ENCODE peak calls at places on chromosomes 13 and 19, in seven cellular contexts. O is body of pancreas, Q is AG04450, E is BE2C, H is GM12865, G is left ventricle myocardium inferior, J is upper lobe of right lung. U is an unnamed sample.

GRCh38 chr13:21965095-21965494 is 294.2 kb downstream of the FGF9 start:
- DNase-seq in O (no peak), Q (no peak), E (no peak), H (no peak), G (no peak), J (no peak), U (no peak)

GRCh38 chr19:49224856-49225255 is 67.3 kb downstream of the TRPM4 start:
- DNase-seq in O (peak; percentile 71), Q (no peak), E (peak; percentile 83), H (peak; percentile 71), G (peak; percentile 32), J (no peak), U (peak; percentile 38)

GRCh38 chr19:3029070-3029923 is at the start of gene TLE2:
- DNase-seq in O (peak; percentile 20), Q (no peak), E (no peak), H (no peak), G (no peak), J (no peak), U (no peak)

GRCh38 chr13:39876258-39876657 is 220.8 kb downstream of the COG6 start:
- DNase-seq in O (no peak), Q (peak; percentile 70), E (no peak), H (peak; percentile 32), G (no peak), J (no peak), U (peak; percentile 85)

GRCh38 chr13:50713849-50714248 is 129.6 kb downstream of the DLEU7 start:
- DNase-seq in O (peak; percentile 36), Q (peak; percentile 34), E (no peak), H (peak; percentile 27), G (no peak), J (no peak), U (peak; percentile 86)

GRCh38 chr13:112733112-112733511 is 43.3 kb downstream of the ATP11A start:
- DNase-seq in O (no peak), Q (no peak), E (no peak), H (no peak), G (no peak), J (no peak), U (no peak)

GRCh38 chr19:47713046-47714021 is at the start of gene EHD2:
- DNase-seq in O (peak; percentile 50), Q (peak; percentile 48), E (peak; percentile 70), H (no peak), G (peak; percentile 77), J (peak; percentile 86), U (peak; percentile 83)

GRCh38 chr13:81872581-81872980 is 1531.7 kb upstream of the SPRY2 start:
- DNase-seq in O (peak; percentile 23), Q (no peak), E (peak; percentile 50), H (no peak), G (no peak), J (no peak), U (no peak)

GRCh38 chr19:44570984-44571684 is 41.7 kb upstream of the CEACAM20 start:
- DNase-seq in O (peak; percentile 85), Q (peak; percentile 67), E (peak; percentile 74), H (peak; percentile 73), G (no peak), J (no peak), U (peak; percentile 88)

GRCh38 chr13:112456138-112457056 is 80.2 kb downstream of the SPACA7 start:
- DNase-seq in O (no peak), Q (no peak), E (no peak), H (no peak), G (no peak), J (peak; percentile 50), U (no peak)

GRCh38 chr19:39544201-39544903 is 4.4 kb upstream of the EID2 start:
- DNase-seq in O (no peak), Q (no peak), E (no peak), H (no peak), G (no peak), J (no peak), U (peak; percentile 14)

GRCh38 chr19:28867978-28868377 is 345.0 kb downstream of the UQCRFS1 start:
- DNase-seq in O (no peak), Q (no peak), E (no peak), H (no peak), G (no peak), J (no peak), U (no peak)

DNA sequence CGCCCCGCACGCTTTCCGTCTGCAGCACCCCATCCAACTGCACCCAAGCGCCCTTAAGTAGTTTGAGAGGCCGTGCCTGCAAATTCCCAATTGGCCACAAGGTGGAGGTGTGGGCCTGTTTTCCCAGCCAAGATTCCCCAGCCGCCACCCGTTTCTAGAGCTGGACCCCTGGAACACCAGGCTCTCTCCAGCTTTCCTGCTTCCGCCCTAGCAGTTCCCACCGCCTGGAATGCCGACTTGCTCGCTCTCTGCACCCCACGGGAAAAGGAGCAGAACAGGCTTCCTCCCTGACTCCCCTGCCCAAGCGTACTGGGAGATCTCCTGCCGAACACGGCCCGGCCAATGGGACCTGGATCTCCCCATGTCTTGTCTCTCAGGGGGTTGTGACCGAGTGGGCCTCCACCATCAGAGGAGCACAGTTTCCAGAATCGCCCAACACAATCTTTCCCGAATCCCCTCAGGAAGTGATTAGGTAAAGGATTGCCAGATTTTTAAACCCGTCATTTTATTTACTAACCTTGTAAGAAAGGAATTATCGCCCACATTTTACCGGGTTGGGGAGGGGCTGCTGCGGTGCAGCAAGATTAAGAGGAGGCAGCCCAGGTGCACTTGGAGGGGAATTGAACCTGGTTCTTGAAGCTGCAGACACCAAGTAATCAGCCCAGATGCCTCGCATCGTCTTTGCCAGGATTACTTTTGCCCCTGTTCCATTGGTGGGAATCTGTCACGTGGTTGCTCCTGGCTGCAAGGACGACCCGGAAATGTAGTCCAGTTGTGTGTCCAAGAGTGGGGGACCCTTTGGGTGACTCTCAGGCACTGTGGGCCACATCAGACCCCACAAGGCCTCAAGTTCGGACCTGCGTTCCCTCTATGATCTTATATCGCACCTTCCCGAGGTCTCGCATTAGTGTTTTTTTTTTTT is 3.5 kb upstream of the NAPSA start:
- DNase-seq in O (peak; percentile 92), Q (peak; percentile 65), E (peak; percentile 88), H (peak; percentile 93), G (peak; percentile 80), J (peak; percentile 90), U (peak; percentile 87)
- H3K4me3 ChIP-seq in O (peak overlapping the region; percentile 38), Q (peak overlapping the region; percentile 79), E (peak overlapping the region; percentile 82), H (peak overlapping the region; percentile 96), G (peak overlapping the region; percentile 86), J (peak overlapping the region; percentile 66), U (peak overlapping the region; percentile 84)

GRCh38 chr13:110705356-110705825 is 525 bp downstream of the CARS2 start:
- DNase-seq in O (no peak), Q (no peak), E (no peak), H (no peak), G (no peak), J (no peak), U (no peak)

GRCh38 chr13:110702089-110702488 is 3.8 kb downstream of the CARS2 start:
- DNase-seq in O (no peak), Q (no peak), E (no peak), H (no peak), G (no peak), J (no peak), U (no peak)

GRCh38 chr13:110702591-110703526 is 3.1 kb downstream of the CARS2 start:
- DNase-seq in O (no peak), Q (no peak), E (no peak), H (no peak), G (no peak), J (no peak), U (peak; percentile 36)

GRCh38 chr13:110706570-110707378 is 858 bp upstream of the CARS2 start:
- DNase-seq in O (no peak), Q (no peak), E (no peak), H (no peak), G (no peak), J (no peak), U (no peak)

DNA sequence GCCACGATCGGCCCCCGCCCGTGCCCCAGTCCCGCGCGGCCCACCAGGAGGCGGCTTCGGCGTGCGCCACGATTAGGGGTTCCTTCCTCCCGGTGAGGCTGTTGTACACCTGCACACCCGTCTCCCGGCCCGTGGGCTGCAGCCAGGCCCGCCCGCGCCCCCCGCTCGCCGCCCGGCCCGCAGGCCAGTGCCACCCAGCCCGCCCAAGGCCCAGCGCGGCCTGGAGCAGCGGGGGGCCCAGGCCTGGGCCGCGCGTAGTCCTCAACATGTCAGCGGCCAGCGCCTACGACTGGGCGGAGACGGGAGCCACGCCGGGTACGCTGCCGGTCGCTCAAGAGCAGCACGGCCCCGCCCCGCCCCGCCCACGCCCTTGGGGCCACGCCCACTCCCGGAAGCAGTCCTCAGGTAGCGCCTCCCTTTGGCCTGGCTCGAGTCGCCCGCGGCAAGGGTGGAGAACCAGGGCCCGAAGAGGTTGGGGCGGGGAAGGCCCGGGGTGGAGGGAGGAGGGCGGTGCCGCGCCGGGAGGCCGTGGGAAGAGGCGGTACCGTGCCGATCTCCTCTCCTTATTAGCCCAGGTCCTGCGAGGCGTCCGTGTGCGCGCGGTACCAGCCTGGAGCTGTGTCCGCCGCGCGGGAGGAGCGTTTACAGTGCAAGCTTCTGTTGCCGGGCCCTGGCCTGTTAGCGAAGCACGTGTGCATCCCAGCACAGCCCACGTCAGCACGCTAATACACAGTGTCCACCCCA is at the start of gene CARS2:
- DNase-seq in O (peak; percentile 98), Q (peak; percentile 80), E (peak; percentile 99), H (peak; percentile 98), G (peak; percentile 97), J (peak; percentile 99), U (peak; percentile 98)
- TF ChIP-seq CTCF in O (peak; percentile 11), Q (peak; percentile 21), E (no peak), H (no peak), G (peak; percentile 38), J (no peak), U (peak; percentile 17)

GRCh38 chr19:18041054-18041453 is 33.1 kb downstream of the ARRDC2 start:
- DNase-seq in O (no peak), Q (no peak), E (no peak), H (no peak), G (no peak), J (no peak), U (no peak)

GRCh38 chr19:18049390-18049789 is 37.3 kb downstream of the IL12RB1 start:
- DNase-seq in O (peak; percentile 83), Q (no peak), E (no peak), H (no peak), G (peak; percentile 96), J (peak; percentile 92), U (peak; percentile 49)

GRCh38 chr19:18045307-18046013 is 37.5 kb downstream of the ARRDC2 start:
- DNase-seq in O (no peak), Q (no peak), E (no peak), H (no peak), G (no peak), J (no peak), U (no peak)

GRCh38 chr19:18046066-18046718 is 38.2 kb downstream of the ARRDC2 start:
- DNase-seq in O (peak; percentile 43), Q (no peak), E (no peak), H (no peak), G (no peak), J (no peak), U (peak; percentile 68)

DNA sequence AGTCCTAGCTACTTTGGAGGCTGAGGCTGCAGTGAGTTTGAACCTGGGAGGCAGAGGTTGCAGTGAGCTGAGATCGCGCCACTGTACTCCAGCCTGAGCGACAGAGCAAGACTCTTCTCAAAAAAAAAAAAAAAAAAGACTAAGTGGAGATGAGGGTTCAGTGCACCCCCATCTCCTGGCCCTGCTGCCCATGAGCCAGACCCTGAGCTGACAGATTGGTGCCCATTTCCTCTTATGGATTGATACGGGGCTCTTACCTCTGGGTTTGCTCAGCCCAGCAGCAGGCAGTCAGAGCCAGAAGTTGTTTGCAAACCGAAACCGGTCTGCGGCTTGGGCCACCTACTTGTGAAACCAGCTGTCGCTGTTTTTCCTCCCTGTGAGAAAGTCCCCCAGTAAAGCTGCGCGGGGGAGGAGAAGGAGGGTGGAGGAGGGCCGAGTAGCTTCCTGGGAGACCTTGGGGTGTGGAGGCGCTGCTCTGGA is 36.9 kb downstream of the ARRDC2 start:
- DNase-seq in O (peak; percentile 89), Q (no peak), E (no peak), H (peak; percentile 96), G (peak; percentile 74), J (peak; percentile 89), U (peak; percentile 90)
- H3K4me3 ChIP-seq in O (no peak overlapping the region), Q (peak overlapping the region; percentile 46), E (no peak overlapping the region), H (no peak overlapping the region), G (peak overlapping the region; percentile 62), J (peak overlapping the region; percentile 42), U (peak overlapping the region; percentile 50)

GRCh38 chr13:69579351-69579750 is 528.3 kb upstream of the ATXN8OS start:
- DNase-seq in O (no peak), Q (no peak), E (no peak), H (no peak), G (no peak), J (no peak), U (no peak)
- TF ChIP-seq CTCF in O (peak; percentile 20), Q (no peak), E (peak; percentile 56), H (peak; percentile 6), G (no peak), J (no peak), U (no peak)